ENCODE peak calls at places on chromosomes 2 and 18, in four cellular contexts. J, H, L and K are unnamed samples.

GRCh38 chr2:191243154-191243553 is 2.0 kb upstream of the MYO1B start:
- DNase-seq in J (no peak), H (no peak), L (no peak), K (no peak)

GRCh38 chr2:64992218-64992617 is 3.0 kb downstream of the SLC1A4 start:
- DNase-seq in J (no peak), H (no peak), L (no peak), K (no peak)

GRCh38 chr2:174326880-174327558 is 7.7 kb upstream of the SP9 start:
- DNase-seq in J (no peak), H (no peak), L (no peak), K (no peak)

GRCh38 chr2:46230115-46230571 is 67.1 kb upstream of the EPAS1 start:
- DNase-seq in J (peak; percentile 38), H (no peak), L (peak; percentile 61), K (no peak)

GRCh38 chr2:26847663-26848335 is at the start of gene DPYSL5:
- DNase-seq in J (no peak), H (no peak), L (no peak), K (no peak)

GRCh38 chr2:107804608-107805498 is 21.8 kb upstream of the RGPD4 start:
- DNase-seq in J (no peak), H (no peak), L (no peak), K (no peak)

GRCh38 chr2:63613391-63613901 is 24.7 kb downstream of the MDH1 start:
- DNase-seq in J (no peak), H (no peak), L (no peak), K (no peak)

GRCh38 chr18:71114550-71115210 is 825.8 kb downstream of the SOCS6 start:
- DNase-seq in J (no peak), H (no peak), L (no peak), K (no peak)

GRCh38 chr2:1395009-1395408 is 18.3 kb upstream of the TPO start:
- DNase-seq in J (no peak), H (no peak), L (no peak), K (no peak)

GRCh38 chr2:106089611-106090010 is 104.5 kb downstream of the UXS1 start:
- DNase-seq in J (no peak), H (no peak), L (no peak), K (no peak)

GRCh38 chr2:197163755-197164753 is 146.5 kb downstream of the ANKRD44 start:
- DNase-seq in J (peak; percentile 22), H (no peak), L (no peak), K (no peak)

GRCh38 chr18:25164211-25164836 is 187.6 kb downstream of the ZNF521 start:
- DNase-seq in J (no peak), H (no peak), L (no peak), K (no peak)

GRCh38 chr2:73759287-73759764 is 20.6 kb downstream of the DUSP11 start:
- DNase-seq in J (no peak), H (no peak), L (no peak), K (no peak)

GRCh38 chr2:152426801-152427200 is 91.8 kb downstream of the FMNL2 start:
- DNase-seq in J (no peak), H (no peak), L (no peak), K (no peak)

GRCh38 chr2:237600205-237600846 is 9.8 kb upstream of the RAB17 start:
- DNase-seq in J (peak; percentile 62), H (no peak), L (no peak), K (no peak)

GRCh38 chr2:98459776-98460175 is 15.1 kb downstream of the INPP4A start:
- DNase-seq in J (no peak), H (no peak), L (no peak), K (no peak)
- H3K27ac ChIP-seq in J (no peak overlapping the region), H (no peak overlapping the region), L (no peak overlapping the region), K (peak overlapping the region; percentile 50)

GRCh38 chr2:189982777-189983394 is 79.6 kb downstream of the MSTN start:
- DNase-seq in J (no peak), H (no peak), L (no peak), K (no peak)

GRCh38 chr2:189982087-189982486 is 80.4 kb downstream of the MSTN start:
- DNase-seq in J (no peak), H (no peak), L (no peak), K (no peak)
- H3K9me3 ChIP-seq in J (peaks cover 78% of the 10 kb centered on the region), H (no peaks in the 10 kb centered on the region), L (peaks cover 35% of the 10 kb centered on the region), K (peaks cover 35% of the 10 kb centered on the region)

GRCh38 chr18:5768454-5768853 is 126.9 kb downstream of the TMEM200C start:
- DNase-seq in J (no peak), H (no peak), L (no peak), K (no peak)
- TF ChIP-seq CTCF in J (no peak), H (no peak), L (no peak), K (no peak)

DNA sequence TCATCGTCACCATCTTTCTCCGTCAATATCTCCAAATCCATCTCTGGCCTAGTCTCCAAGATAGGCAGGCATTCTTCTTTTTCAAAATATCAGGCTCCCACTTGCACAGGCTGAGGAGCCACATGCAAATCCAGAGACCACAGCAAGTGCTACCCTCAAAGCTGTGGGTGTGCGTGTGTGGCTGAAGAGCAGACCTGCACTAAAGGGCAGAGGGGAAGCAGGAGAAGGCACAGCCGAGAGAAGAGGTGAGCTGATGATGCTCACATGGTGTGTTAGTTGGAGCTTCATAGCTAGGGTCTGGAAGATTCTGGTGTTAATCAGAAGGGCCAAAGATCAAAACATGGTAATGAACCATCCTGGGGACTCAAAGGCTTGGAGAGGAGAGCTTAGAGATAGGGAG is 3.8 kb downstream of the SPEG start:
- DNase-seq in J (no peak), H (no peak), L (no peak), K (no peak)
- H3K27ac ChIP-seq in J (no peak overlapping the region), H (no peak overlapping the region), L (no peak overlapping the region), K (no peak overlapping the region)

GRCh38 chr18:55875330-55875933 is 287.4 kb upstream of the TCF4 start:
- DNase-seq in J (no peak), H (no peak), L (no peak), K (no peak)
- H3K9me3 ChIP-seq in J (no peaks in the 10 kb centered on the region), H (no peaks in the 10 kb centered on the region), L (no peaks in the 10 kb centered on the region), K (no peaks in the 10 kb centered on the region)

GRCh38 chr18:3460823-3461398 is 10.9 kb downstream of the TGIF1 start:
- DNase-seq in J (no peak), H (no peak), L (no peak), K (no peak)

GRCh38 chr18:3458378-3458777 is 8.4 kb downstream of the TGIF1 start:
- DNase-seq in J (no peak), H (no peak), L (no peak), K (peak; percentile 8)

GRCh38 chr18:3461704-3462103 is 11.7 kb downstream of the TGIF1 start:
- DNase-seq in J (no peak), H (no peak), L (no peak), K (no peak)

GRCh38 chr18:3457261-3457724 is 7.3 kb downstream of the TGIF1 start:
- DNase-seq in J (no peak), H (no peak), L (no peak), K (no peak)

GRCh38 chr18:3458952-3459853 is 9.2 kb downstream of the TGIF1 start:
- DNase-seq in J (no peak), H (no peak), L (no peak), K (no peak)
- TF ChIP-seq CTCF in J (no peak), H (no peak), L (no peak), K (no peak)

DNA sequence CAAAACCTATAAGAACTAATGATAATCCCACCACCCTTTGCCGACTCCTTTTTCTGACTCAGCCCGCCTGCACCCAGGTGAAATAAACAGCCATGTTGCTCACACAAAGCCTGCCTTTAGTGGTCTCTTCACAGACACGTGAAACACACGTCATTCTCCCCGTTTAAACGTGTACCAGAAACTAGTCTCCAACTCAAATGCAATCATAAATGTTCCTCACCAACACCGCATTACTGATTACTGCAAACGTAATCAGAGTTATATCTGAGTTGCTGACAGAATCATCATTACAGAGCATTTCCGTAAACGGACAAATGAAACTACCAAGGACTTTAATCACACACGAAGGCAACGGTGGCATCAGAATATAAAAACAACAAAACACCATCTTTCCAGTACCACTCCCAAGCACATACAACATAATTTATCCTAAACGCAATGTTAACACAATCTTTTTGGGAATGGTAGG is 1.9 kb downstream of the CLK1 start:
- DNase-seq in J (no peak), H (peak; percentile 21), L (no peak), K (peak; percentile 42)
- H3K27ac ChIP-seq in J (peak overlapping the region; percentile 100), H (peak overlapping the region; percentile 100), L (peak overlapping the region; percentile 100), K (peak overlapping the region; percentile 100)